ENCODE peak calls at places on chromosomes 4 and X, in eight cellular contexts. One of them, this sample, is unnamed. For H3K36me3, the result is how much of the 10 kb centered on the place peaks cover.

GRCh38 chr4:1204286-1204827 is 32.0 kb upstream of the SPON2 start:
- DNase-seq in stomach: peak
- DNase-seq in heart right ventricle: no peak
- DNase-seq in neuronal stem cell: no peak
- DNase-seq in thoracic aorta: no peak
- DNase-seq in psoas muscle: peak
- DNase-seq in suprapubic skin: no peak
- DNase-seq in HAP-1: no peak
- DNase-seq in this sample: peak

GRCh38 chr4:81257021-81257420 is 42.0 kb upstream of the PRKG2 start:
- DNase-seq in stomach: no peak
- DNase-seq in heart right ventricle: no peak
- DNase-seq in neuronal stem cell: no peak
- DNase-seq in thoracic aorta: no peak
- DNase-seq in psoas muscle: no peak
- DNase-seq in suprapubic skin: no peak
- DNase-seq in HAP-1: no peak
- DNase-seq in this sample: no peak

GRCh38 chrX:154711264-154711663 is 39.6 kb downstream of the GAB3 start:
- DNase-seq in stomach: no peak
- DNase-seq in heart right ventricle: no peak
- DNase-seq in neuronal stem cell: no peak
- DNase-seq in thoracic aorta: no peak
- DNase-seq in psoas muscle: no peak
- DNase-seq in suprapubic skin: no peak
- DNase-seq in HAP-1: no peak
- DNase-seq in this sample: no peak

GRCh38 chrX:72349190-72349589 is 43.5 kb upstream of the CITED1 start:
- DNase-seq in stomach: no peak
- DNase-seq in heart right ventricle: no peak
- DNase-seq in neuronal stem cell: no peak
- DNase-seq in thoracic aorta: no peak
- DNase-seq in psoas muscle: no peak
- DNase-seq in suprapubic skin: no peak
- DNase-seq in HAP-1: no peak
- DNase-seq in this sample: no peak

GRCh38 chrX:26848511-26848910 is 614.6 kb downstream of the PPP4R3C start:
- DNase-seq in stomach: no peak
- DNase-seq in heart right ventricle: no peak
- DNase-seq in neuronal stem cell: no peak
- DNase-seq in thoracic aorta: no peak
- DNase-seq in psoas muscle: no peak
- DNase-seq in suprapubic skin: no peak
- DNase-seq in HAP-1: no peak
- DNase-seq in this sample: no peak

GRCh38 chr4:40564004-40564403 is 65.7 kb downstream of the RBM47 start:
- DNase-seq in stomach: no peak
- DNase-seq in heart right ventricle: no peak
- DNase-seq in neuronal stem cell: no peak
- DNase-seq in thoracic aorta: no peak
- DNase-seq in psoas muscle: no peak
- DNase-seq in suprapubic skin: no peak
- DNase-seq in HAP-1: no peak
- DNase-seq in this sample: no peak

GRCh38 chr4:127055349-127055748 is 577.4 kb upstream of the INTU start:
- DNase-seq in stomach: no peak
- DNase-seq in heart right ventricle: no peak
- DNase-seq in neuronal stem cell: no peak
- DNase-seq in thoracic aorta: no peak
- DNase-seq in psoas muscle: no peak
- DNase-seq in suprapubic skin: no peak
- DNase-seq in HAP-1: no peak
- DNase-seq in this sample: no peak

GRCh38 chr4:40576651-40577480 is 52.8 kb downstream of the RBM47 start:
- DNase-seq in stomach: peak
- DNase-seq in heart right ventricle: peak
- DNase-seq in neuronal stem cell: no peak
- DNase-seq in thoracic aorta: peak
- DNase-seq in psoas muscle: peak
- DNase-seq in suprapubic skin: peak
- DNase-seq in HAP-1: no peak
- DNase-seq in this sample: no peak

GRCh38 chr4:48175806-48176205 is 41.8 kb upstream of the TXK start:
- DNase-seq in stomach: no peak
- DNase-seq in heart right ventricle: no peak
- DNase-seq in neuronal stem cell: no peak
- DNase-seq in thoracic aorta: no peak
- DNase-seq in psoas muscle: no peak
- DNase-seq in suprapubic skin: no peak
- DNase-seq in HAP-1: no peak
- DNase-seq in this sample: no peak

GRCh38 chr4:3184725-3185124 is 64.2 kb upstream of the MSANTD1 start:
- DNase-seq in stomach: no peak
- DNase-seq in heart right ventricle: no peak
- DNase-seq in neuronal stem cell: no peak
- DNase-seq in thoracic aorta: no peak
- DNase-seq in psoas muscle: no peak
- DNase-seq in suprapubic skin: no peak
- DNase-seq in HAP-1: no peak
- DNase-seq in this sample: no peak

GRCh38 chr4:3183008-3183407 is 66.0 kb upstream of the MSANTD1 start:
- DNase-seq in stomach: no peak
- DNase-seq in heart right ventricle: no peak
- DNase-seq in neuronal stem cell: no peak
- DNase-seq in thoracic aorta: no peak
- DNase-seq in psoas muscle: no peak
- DNase-seq in suprapubic skin: no peak
- DNase-seq in HAP-1: no peak
- DNase-seq in this sample: no peak

GRCh38 chr4:3189459-3189858 is 59.5 kb upstream of the MSANTD1 start:
- DNase-seq in stomach: no peak
- DNase-seq in heart right ventricle: no peak
- DNase-seq in neuronal stem cell: no peak
- DNase-seq in thoracic aorta: no peak
- DNase-seq in psoas muscle: no peak
- DNase-seq in suprapubic skin: no peak
- DNase-seq in HAP-1: no peak
- DNase-seq in this sample: no peak

GRCh38 chr4:3188118-3188517 is 60.8 kb upstream of the MSANTD1 start:
- DNase-seq in stomach: no peak
- DNase-seq in heart right ventricle: no peak
- DNase-seq in neuronal stem cell: no peak
- DNase-seq in thoracic aorta: no peak
- DNase-seq in psoas muscle: no peak
- DNase-seq in suprapubic skin: no peak
- DNase-seq in HAP-1: no peak
- DNase-seq in this sample: no peak

DNA sequence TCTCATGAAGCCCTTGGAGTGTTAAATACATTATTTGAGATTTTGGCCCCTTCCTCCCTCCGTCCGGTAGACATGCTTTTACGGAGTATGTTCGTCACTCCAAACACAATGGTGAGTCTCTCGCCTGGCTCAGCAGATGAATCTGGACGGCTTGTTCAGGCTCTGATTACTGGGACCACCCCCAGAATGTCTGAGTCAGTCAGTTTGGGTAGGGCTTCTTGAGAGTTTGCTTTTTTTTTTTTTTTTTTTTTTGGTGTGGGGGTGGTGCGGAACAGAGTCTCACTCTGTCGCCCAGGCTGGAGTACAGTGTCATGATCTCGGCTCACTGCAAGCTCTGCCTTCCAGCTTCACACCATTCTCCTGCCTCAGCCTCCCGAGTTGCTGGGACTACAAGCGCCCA is 62.4 kb upstream of the MSANTD1 start:
- DNase-seq in stomach: no peak
- DNase-seq in heart right ventricle: no peak
- DNase-seq in neuronal stem cell: no peak
- DNase-seq in thoracic aorta: no peak
- DNase-seq in psoas muscle: no peak
- DNase-seq in suprapubic skin: no peak
- DNase-seq in HAP-1: no peak
- DNase-seq in this sample: no peak
- H3K36me3 ChIP-seq in stomach: half or more
- H3K36me3 ChIP-seq in heart right ventricle: half or more
- H3K36me3 ChIP-seq in neuronal stem cell: under half
- H3K36me3 ChIP-seq in thoracic aorta: under half
- H3K36me3 ChIP-seq in psoas muscle: half or more
- H3K36me3 ChIP-seq in suprapubic skin: half or more
- H3K36me3 ChIP-seq in HAP-1: half or more
- H3K36me3 ChIP-seq in this sample: half or more

DNA sequence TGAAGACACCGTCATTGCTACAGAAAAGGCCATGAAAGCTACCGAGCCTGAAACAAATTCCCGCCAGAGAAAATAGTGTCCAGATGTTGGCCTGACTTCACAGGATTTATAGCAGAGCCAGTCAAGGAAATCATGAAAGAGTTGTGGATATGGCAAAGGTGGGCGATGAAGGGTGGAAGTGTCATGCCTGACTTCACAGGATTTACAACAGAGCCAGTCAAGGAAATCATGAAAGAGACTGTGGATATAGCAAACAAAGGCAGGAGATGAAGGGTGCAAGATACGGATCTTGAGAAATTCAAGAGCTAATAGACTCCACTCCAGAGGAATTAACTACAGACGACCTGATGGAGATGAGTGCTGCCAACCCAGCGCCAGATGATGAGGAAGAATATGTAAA is 17.1 kb downstream of the TRMT44 start:
- DNase-seq in stomach: no peak
- DNase-seq in heart right ventricle: no peak
- DNase-seq in neuronal stem cell: no peak
- DNase-seq in thoracic aorta: no peak
- DNase-seq in psoas muscle: no peak
- DNase-seq in suprapubic skin: no peak
- DNase-seq in HAP-1: no peak
- DNase-seq in this sample: no peak
- H3K36me3 ChIP-seq in stomach: half or more
- H3K36me3 ChIP-seq in heart right ventricle: half or more
- H3K36me3 ChIP-seq in neuronal stem cell: under half
- H3K36me3 ChIP-seq in thoracic aorta: half or more
- H3K36me3 ChIP-seq in psoas muscle: half or more
- H3K36me3 ChIP-seq in suprapubic skin: half or more
- H3K36me3 ChIP-seq in HAP-1: under half
- H3K36me3 ChIP-seq in this sample: half or more

GRCh38 chr4:128275351-128275750 is 12.3 kb downstream of the PGRMC2 start:
- DNase-seq in stomach: no peak
- DNase-seq in heart right ventricle: no peak
- DNase-seq in neuronal stem cell: no peak
- DNase-seq in thoracic aorta: no peak
- DNase-seq in psoas muscle: no peak
- DNase-seq in suprapubic skin: no peak
- DNase-seq in HAP-1: no peak
- DNase-seq in this sample: no peak
- H3K36me3 ChIP-seq in stomach: under half
- H3K36me3 ChIP-seq in heart right ventricle: under half
- H3K36me3 ChIP-seq in neuronal stem cell: under half
- H3K36me3 ChIP-seq in thoracic aorta: under half
- H3K36me3 ChIP-seq in psoas muscle: under half
- H3K36me3 ChIP-seq in suprapubic skin: under half
- H3K36me3 ChIP-seq in HAP-1: under half
- H3K36me3 ChIP-seq in this sample: half or more

DNA sequence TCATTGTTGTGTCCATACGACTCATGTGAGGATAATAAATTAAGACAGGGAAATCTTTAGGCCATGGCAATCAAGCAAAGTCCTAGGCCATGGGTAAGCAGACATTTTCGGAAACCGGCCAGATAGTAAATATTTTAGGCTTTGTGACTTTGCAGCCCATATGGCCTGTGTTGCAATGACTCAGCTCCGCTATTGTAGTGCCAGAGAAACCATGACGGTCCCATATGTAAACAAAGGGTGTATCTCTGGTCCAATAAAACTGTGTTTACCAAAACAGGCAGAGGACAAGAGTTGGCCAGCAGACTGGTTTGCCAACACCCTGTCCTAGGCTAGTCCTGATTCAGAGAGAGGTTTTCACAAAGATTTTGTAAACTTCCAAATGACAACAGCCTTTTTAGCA is 5.0 kb downstream of the FAM114A1 start:
- DNase-seq in stomach: peak
- DNase-seq in heart right ventricle: no peak
- DNase-seq in neuronal stem cell: no peak
- DNase-seq in thoracic aorta: no peak
- DNase-seq in psoas muscle: no peak
- DNase-seq in suprapubic skin: no peak
- DNase-seq in HAP-1: no peak
- DNase-seq in this sample: no peak
- H3K36me3 ChIP-seq in stomach: under half
- H3K36me3 ChIP-seq in heart right ventricle: under half
- H3K36me3 ChIP-seq in neuronal stem cell: under half
- H3K36me3 ChIP-seq in thoracic aorta: under half
- H3K36me3 ChIP-seq in psoas muscle: under half
- H3K36me3 ChIP-seq in suprapubic skin: under half
- H3K36me3 ChIP-seq in HAP-1: under half
- H3K36me3 ChIP-seq in this sample: under half

GRCh38 chr4:108930186-108930585 is 167.3 kb upstream of the ETNPPL start:
- DNase-seq in stomach: no peak
- DNase-seq in heart right ventricle: no peak
- DNase-seq in neuronal stem cell: no peak
- DNase-seq in thoracic aorta: no peak
- DNase-seq in psoas muscle: no peak
- DNase-seq in suprapubic skin: no peak
- DNase-seq in HAP-1: no peak
- DNase-seq in this sample: no peak
- H3K36me3 ChIP-seq in stomach: under half
- H3K36me3 ChIP-seq in heart right ventricle: under half
- H3K36me3 ChIP-seq in neuronal stem cell: under half
- H3K36me3 ChIP-seq in thoracic aorta: under half
- H3K36me3 ChIP-seq in psoas muscle: under half
- H3K36me3 ChIP-seq in suprapubic skin: under half
- H3K36me3 ChIP-seq in HAP-1: under half
- H3K36me3 ChIP-seq in this sample: under half

GRCh38 chr4:75963558-75963957 is 22.7 kb upstream of the NAAA start:
- DNase-seq in stomach: no peak
- DNase-seq in heart right ventricle: no peak
- DNase-seq in neuronal stem cell: no peak
- DNase-seq in thoracic aorta: no peak
- DNase-seq in psoas muscle: no peak
- DNase-seq in suprapubic skin: no peak
- DNase-seq in HAP-1: no peak
- DNase-seq in this sample: no peak
- H3K36me3 ChIP-seq in stomach: half or more
- H3K36me3 ChIP-seq in heart right ventricle: half or more
- H3K36me3 ChIP-seq in neuronal stem cell: under half
- H3K36me3 ChIP-seq in thoracic aorta: half or more
- H3K36me3 ChIP-seq in psoas muscle: half or more
- H3K36me3 ChIP-seq in suprapubic skin: half or more
- H3K36me3 ChIP-seq in HAP-1: half or more
- H3K36me3 ChIP-seq in this sample: half or more

GRCh38 chrX:24017674-24018073 is 9.3 kb downstream of the KLHL15 start:
- DNase-seq in stomach: no peak
- DNase-seq in heart right ventricle: no peak
- DNase-seq in neuronal stem cell: no peak
- DNase-seq in thoracic aorta: no peak
- DNase-seq in psoas muscle: no peak
- DNase-seq in suprapubic skin: no peak
- DNase-seq in HAP-1: no peak
- DNase-seq in this sample: no peak
- H3K36me3 ChIP-seq in stomach: under half
- H3K36me3 ChIP-seq in heart right ventricle: under half
- H3K36me3 ChIP-seq in neuronal stem cell: under half
- H3K36me3 ChIP-seq in thoracic aorta: under half
- H3K36me3 ChIP-seq in psoas muscle: under half
- H3K36me3 ChIP-seq in suprapubic skin: under half
- H3K36me3 ChIP-seq in HAP-1: under half
- H3K36me3 ChIP-seq in this sample: under half

This sample was measured in WERI-Rb-1.